ENCODE peak calls at places on chromosome 13, in four cellular contexts. One of them, this sample, is unnamed.

GRCh38 chr13:50697746-50698526 is 145.6 kb downstream of the DLEU7 start:
- DNase-seq in Daoy: no peak
- DNase-seq in WTC11: no peak
- DNase-seq in C1 segment of cervical spinal cord: no peak
- DNase-seq in this sample: no peak

GRCh38 chr13:109192306-109192705 is 562.9 kb downstream of the MYO16 start:
- DNase-seq in C1 segment of cervical spinal cord: no peak
- DNase-seq in WTC11: no peak
- DNase-seq in Daoy: no peak
- DNase-seq in this sample: no peak

GRCh38 chr13:98919566-98919965 is 58.3 kb downstream of the DOCK9 start:
- DNase-seq in C1 segment of cervical spinal cord: no peak
- DNase-seq in WTC11: no peak
- DNase-seq in Daoy: no peak
- DNase-seq in this sample: no peak

GRCh38 chr13:91464336-91464735 is 65.9 kb downstream of the GPC5 start:
- DNase-seq in Daoy: no peak
- DNase-seq in C1 segment of cervical spinal cord: no peak
- DNase-seq in WTC11: no peak
- DNase-seq in this sample: no peak

GRCh38 chr13:69641773-69642172 is 465.9 kb upstream of the ATXN8OS start:
- DNase-seq in WTC11: no peak
- DNase-seq in Daoy: no peak
- DNase-seq in C1 segment of cervical spinal cord: no peak
- DNase-seq in this sample: no peak

GRCh38 chr13:46948338-46948737 is 51.5 kb upstream of the HTR2A start:
- DNase-seq in C1 segment of cervical spinal cord: no peak
- DNase-seq in WTC11: no peak
- DNase-seq in Daoy: no peak
- DNase-seq in this sample: no peak

GRCh38 chr13:51608857-51609406 is 24.7 kb downstream of the WDFY2 start:
- DNase-seq in Daoy: no peak
- DNase-seq in C1 segment of cervical spinal cord: no peak
- DNase-seq in WTC11: no peak
- DNase-seq in this sample: no peak

GRCh38 chr13:22336460-22336859 is 665.6 kb downstream of the FGF9 start:
- DNase-seq in C1 segment of cervical spinal cord: no peak
- DNase-seq in Daoy: no peak
- DNase-seq in WTC11: no peak
- DNase-seq in this sample: no peak

GRCh38 chr13:29991343-29991742 is 140.9 kb upstream of the UBL3 start:
- DNase-seq in Daoy: peak; percentile 95
- DNase-seq in C1 segment of cervical spinal cord: no peak
- DNase-seq in WTC11: no peak
- DNase-seq in this sample: no peak

GRCh38 chr13:38685974-38686571 is 804 bp upstream of the FREM2 start:
- DNase-seq in Daoy: no peak
- DNase-seq in WTC11: peak; percentile 58
- DNase-seq in C1 segment of cervical spinal cord: no peak
- DNase-seq in this sample: no peak

GRCh38 chr13:79246575-79246949 is 159.5 kb downstream of the RBM26 start:
- DNase-seq in Daoy: no peak
- DNase-seq in C1 segment of cervical spinal cord: no peak
- DNase-seq in WTC11: no peak
- DNase-seq in this sample: no peak

GRCh38 chr13:99439048-99439447 is 62.2 kb upstream of the TM9SF2 start:
- DNase-seq in Daoy: no peak
- DNase-seq in C1 segment of cervical spinal cord: no peak
- DNase-seq in WTC11: no peak
- DNase-seq in this sample: no peak

GRCh38 chr13:84192125-84192524 is 309.9 kb upstream of the SLITRK1 start:
- DNase-seq in Daoy: no peak
- DNase-seq in C1 segment of cervical spinal cord: no peak
- DNase-seq in WTC11: no peak
- DNase-seq in this sample: no peak

GRCh38 chr13:109789262-109789661 is 2.9 kb upstream of the IRS2 start:
- DNase-seq in WTC11: no peak
- DNase-seq in C1 segment of cervical spinal cord: no peak
- DNase-seq in Daoy: no peak
- DNase-seq in this sample: no peak

GRCh38 chr13:43611631-43612416 is 174.9 kb downstream of the ENOX1 start:
- DNase-seq in C1 segment of cervical spinal cord: no peak
- DNase-seq in Daoy: no peak
- DNase-seq in WTC11: no peak
- DNase-seq in this sample: no peak

GRCh38 chr13:71874490-71874889 is 7.5 kb upstream of the DACH1 start:
- DNase-seq in Daoy: no peak
- DNase-seq in C1 segment of cervical spinal cord: no peak
- DNase-seq in WTC11: no peak
- DNase-seq in this sample: no peak

GRCh38 chr13:100269837-100270236 is 180.9 kb downstream of the PCCA start:
- DNase-seq in WTC11: no peak
- DNase-seq in C1 segment of cervical spinal cord: no peak
- DNase-seq in Daoy: peak; percentile 47
- DNase-seq in this sample: no peak

GRCh38 chr13:80131204-80131603 is 209.7 kb downstream of the SPRY2 start:
- DNase-seq in WTC11: peak; percentile 31
- DNase-seq in Daoy: peak; percentile 34
- DNase-seq in C1 segment of cervical spinal cord: no peak
- DNase-seq in this sample: peak; percentile 66

GRCh38 chr13:32472194-32472621 is 44.3 kb upstream of the N4BP2L1 start:
- DNase-seq in Daoy: no peak
- DNase-seq in WTC11: no peak
- DNase-seq in C1 segment of cervical spinal cord: no peak
- DNase-seq in this sample: no peak

GRCh38 chr13:34863360-34864135 is 78.5 kb upstream of the NBEA start:
- DNase-seq in Daoy: peak; percentile 80
- DNase-seq in WTC11: no peak
- DNase-seq in C1 segment of cervical spinal cord: no peak
- DNase-seq in this sample: no peak

GRCh38 chr13:44664308-44664707 is 88.2 kb upstream of the TSC22D1 start:
- DNase-seq in WTC11: no peak
- DNase-seq in C1 segment of cervical spinal cord: no peak
- DNase-seq in Daoy: no peak
- DNase-seq in this sample: no peak

GRCh38 chr13:67416047-67416925 is 186.2 kb upstream of the PCDH9 start:
- DNase-seq in Daoy: no peak
- DNase-seq in WTC11: peak; percentile 79
- DNase-seq in C1 segment of cervical spinal cord: no peak
- DNase-seq in this sample: peak; percentile 81

GRCh38 chr13:112261924-112262323 is 114.2 kb upstream of the SPACA7 start:
- DNase-seq in Daoy: no peak
- DNase-seq in WTC11: no peak
- DNase-seq in C1 segment of cervical spinal cord: no peak
- DNase-seq in this sample: no peak